ENCODE peak calls at places on chromosomes 16 and 17, in six cellular contexts. W is HS-5; N is non-pigmented ciliary epithelial cell; X is stimulated activated CD4-positive, alpha-beta T cell treated with anti-CD3 and anti-CD28 coated beads, Interleukin-1b, Interleukin-23, amount 100 ng/mL, for 4 hours; E is T-helper 2 cell; T is glutamatergic neuron. R is an unnamed sample.

GRCh38 chr17:37490022-37490587 is 414 bp downstream of the DUSP14 start:
- DNase-seq in W (no peak), N (no peak), X (peak), E (peak), T (peak), R (peak)

GRCh38 chr17:28717578-28718316 is at the start of gene RAB34:
- DNase-seq in W (peak), N (no peak), X (no peak), E (no peak), T (peak), R (peak)

GRCh38 chr16:15502041-15502725 is 67.8 kb downstream of the BMERB1 start:
- DNase-seq in W (peak), N (peak), X (no peak), E (no peak), T (peak), R (peak)

GRCh38 chr16:83602797-83603735 is 204.7 kb upstream of the HSBP1 start:
- DNase-seq in W (no peak), N (no peak), X (no peak), E (no peak), T (no peak), R (no peak)

GRCh38 chr16:67279296-67280089 is at the start of gene PLEKHG4:
- DNase-seq in W (peak), N (no peak), X (peak), E (peak), T (peak), R (peak)

GRCh38 chr17:77145635-77146632 is 5.2 kb downstream of the SEC14L1 start:
- DNase-seq in W (peak), N (no peak), X (no peak), E (no peak), T (no peak), R (peak)

GRCh38 chr16:81143921-81144471 is 47.8 kb upstream of the GCSH start:
- DNase-seq in W (no peak), N (no peak), X (no peak), E (no peak), T (no peak), R (peak)

GRCh38 chr16:57640612-57641011 is 12.2 kb downstream of the ADGRG1 start:
- DNase-seq in W (no peak), N (no peak), X (no peak), E (no peak), T (no peak), R (no peak)

GRCh38 chr17:77499699-77500435 is 359.1 kb downstream of the SEC14L1 start:
- DNase-seq in W (no peak), N (no peak), X (no peak), E (no peak), T (peak), R (no peak)

GRCh38 chr16:49631521-49632041 is 224.3 kb downstream of the ZNF423 start:
- DNase-seq in W (no peak), N (no peak), X (no peak), E (no peak), T (no peak), R (no peak)

GRCh38 chr17:73693016-73693545 is 48.8 kb upstream of the SDK2 start:
- DNase-seq in W (no peak), N (no peak), X (no peak), E (no peak), T (no peak), R (no peak)

GRCh38 chr17:19570497-19571151 is 37.0 kb downstream of the SLC47A1 start:
- DNase-seq in W (no peak), N (no peak), X (no peak), E (no peak), T (no peak), R (no peak)

GRCh38 chr16:70736454-70737376 is 50.9 kb upstream of the MTSS2 start:
- DNase-seq in W (no peak), N (no peak), X (no peak), E (no peak), T (no peak), R (no peak)

GRCh38 chr17:47837401-47838039 is 3.6 kb downstream of the SCRN2 start:
- DNase-seq in W (no peak), N (no peak), X (no peak), E (no peak), T (no peak), R (no peak)

GRCh38 chr16:83733301-83733700 is 74.5 kb upstream of the HSBP1 start:
- DNase-seq in W (no peak), N (no peak), X (no peak), E (no peak), T (no peak), R (no peak)

GRCh38 chr17:81601525-81602120 is 35.3 kb downstream of the NPLOC4 start:
- DNase-seq in W (no peak), N (no peak), X (peak), E (no peak), T (no peak), R (peak)

GRCh38 chr17:9080296-9080914 is 59.1 kb downstream of the NTN1 start:
- DNase-seq in W (no peak), N (no peak), X (no peak), E (no peak), T (no peak), R (no peak)

GRCh38 chr16:3142770-3143169 is 7.9 kb downstream of the ZNF213 start:
- DNase-seq in W (no peak), N (no peak), X (no peak), E (no peak), T (no peak), R (no peak)

GRCh38 chr17:8062807-8063483 is 24.1 kb downstream of the ALOX15B start:
- DNase-seq in W (no peak), N (no peak), X (no peak), E (no peak), T (no peak), R (no peak)

GRCh38 chr17:15955793-15956541 is 11.0 kb downstream of the ADORA2B start:
- DNase-seq in W (no peak), N (no peak), X (no peak), E (no peak), T (peak), R (no peak)

GRCh38 chr16:12016166-12016947 is 39.8 kb downstream of the SNX29 start:
- DNase-seq in W (peak), N (no peak), X (no peak), E (no peak), T (no peak), R (peak)

GRCh38 chr17:11212792-11213191 is 28.2 kb upstream of the SHISA6 start:
- DNase-seq in W (no peak), N (no peak), X (no peak), E (no peak), T (no peak), R (no peak)